ENCODE peak calls at places on chromosome 11, in nine cellular contexts. X, G, T, Y, L, Q, A, O and P are unnamed samples.

GRCh38 chr11:46513934-46514342 is 79.9 kb downstream of the AMBRA1 start:
- DNase-seq in A (peak), Q (peak), T (peak), X (no peak), G (no peak), O (no peak), Y (peak), L (no peak), P (peak)

GRCh38 chr11:64292458-64293254 is 1.6 kb downstream of the KCNK4 start:
- DNase-seq in A (no peak), L (no peak), T (no peak), O (no peak), G (no peak), Y (no peak), Q (no peak), X (no peak), P (no peak)

GRCh38 chr11:35525501-35526175 is at the start of gene PAMR1:
- DNase-seq in X (peak), Q (peak), Y (peak), A (peak), O (peak), G (peak), L (no peak), T (peak), P (no peak)

GRCh38 chr11:130156108-130157022 is 3.2 kb upstream of the ST14 start:
- DNase-seq in T (peak), X (no peak), A (no peak), Y (no peak), G (no peak), L (no peak), Q (no peak), O (peak), P (no peak)

GRCh38 chr11:85590848-85591483 is 36.2 kb downstream of the DLG2 start:
- DNase-seq in A (no peak), L (no peak), T (peak), Y (peak), O (no peak), Q (peak), G (no peak), X (no peak), P (peak)

GRCh38 chr11:3022982-3023381 is 30.9 kb upstream of the NAP1L4 start:
- DNase-seq in T (peak), L (no peak), Q (peak), X (no peak), Y (peak), G (no peak), A (no peak), O (no peak), P (peak)

GRCh38 chr11:47406896-47407745 is 1.3 kb upstream of the SLC39A13 start:
- DNase-seq in T (no peak), O (no peak), X (peak), A (no peak), L (no peak), Q (peak), G (no peak), Y (peak), P (no peak)

GRCh38 chr11:10529279-10529678 is 11.7 kb downstream of the RNF141 start:
- DNase-seq in Y (no peak), G (no peak), O (no peak), A (no peak), L (no peak), Q (peak), X (no peak), T (no peak), P (no peak)

GRCh38 chr11:3674189-3674588 is 3.0 kb upstream of the CHRNA10 start:
- DNase-seq in L (no peak), T (peak), X (no peak), O (no peak), Y (no peak), G (no peak), Q (peak), A (no peak), P (peak)

GRCh38 chr11:109241988-109242387 is 180.0 kb upstream of the C11orf87 start:
- DNase-seq in Q (no peak), Y (no peak), G (no peak), A (no peak), O (no peak), L (no peak), X (no peak), T (peak), P (no peak)

GRCh38 chr11:4027746-4028145 is 66.9 kb upstream of the RRM1 start:
- DNase-seq in A (no peak), O (no peak), L (no peak), G (no peak), Y (no peak), Q (peak), X (no peak), T (no peak), P (no peak)

GRCh38 chr11:108221981-108222685 is at the start of gene NPAT:
- DNase-seq in G (no peak), O (peak), T (no peak), Y (no peak), L (peak), A (no peak), X (no peak), Q (no peak), P (no peak)

GRCh38 chr11:62881579-62882427 is 1.1 kb downstream of the SLC3A2 start:
- DNase-seq in G (peak), Y (peak), T (peak), L (peak), Q (peak), O (peak), X (no peak), A (peak), P (peak)

GRCh38 chr11:60866911-60867870 is at the start of gene ZP1:
- DNase-seq in L (no peak), Y (no peak), O (no peak), X (no peak), T (no peak), Q (no peak), G (no peak), A (no peak), P (no peak)

GRCh38 chr11:12451179-12451814 is 73.9 kb downstream of the PARVA start:
- DNase-seq in X (no peak), T (peak), G (no peak), Q (no peak), L (no peak), Y (no peak), O (no peak), A (no peak), P (no peak)

GRCh38 chr11:128772814-128773213 is 78.9 kb downstream of the FLI1 start:
- DNase-seq in L (peak), Q (no peak), Y (no peak), X (no peak), O (peak), A (peak), G (peak), T (no peak), P (no peak)

GRCh38 chr11:15965562-15966250 is 390.6 kb downstream of the SOX6 start:
- DNase-seq in Q (no peak), G (peak), X (no peak), O (peak), A (no peak), T (peak), Y (no peak), L (no peak), P (no peak)

GRCh38 chr11:8768625-8769333 is 86.2 kb downstream of the RPL27A start:
- DNase-seq in Y (peak), O (no peak), T (peak), G (peak), X (no peak), L (no peak), Q (peak), A (peak), P (no peak)

GRCh38 chr11:57761301-57762234 is at the start of gene CTNND1:
- DNase-seq in T (peak), G (peak), X (peak), Q (peak), L (no peak), O (peak), Y (peak), A (peak), P (peak)

GRCh38 chr11:44923080-44923479 is 27.6 kb downstream of the TP53I11 start:
- DNase-seq in L (no peak), A (no peak), Y (no peak), Q (no peak), X (no peak), O (no peak), T (no peak), G (no peak), P (no peak)

GRCh38 chr11:95522871-95523270 is 266.7 kb downstream of the FAM76B start:
- DNase-seq in X (no peak), O (no peak), Q (peak), G (no peak), Y (peak), A (no peak), L (no peak), T (peak), P (no peak)

GRCh38 chr11:90204832-90205646 is 17.8 kb downstream of the CHORDC1 start:
- DNase-seq in X (no peak), A (no peak), Y (peak), T (peak), Q (peak), L (no peak), G (no peak), O (no peak), P (peak)

GRCh38 chr11:87092159-87092558 is 54.4 kb downstream of the TMEM135 start:
- DNase-seq in G (no peak), L (no peak), X (no peak), Y (peak), T (peak), Q (no peak), A (no peak), O (no peak), P (no peak)

GRCh38 chr11:68992743-68993255 is 12.0 kb upstream of the MRGPRD start:
- DNase-seq in A (no peak), L (no peak), T (no peak), Q (no peak), X (no peak), Y (no peak), G (no peak), O (no peak), P (no peak)

GRCh38 chr11:35337136-35337918 is 82.0 kb downstream of the SLC1A2 start:
- DNase-seq in X (no peak), G (peak), Q (peak), L (no peak), Y (peak), O (no peak), T (peak), A (no peak), P (peak)

GRCh38 chr11:128054323-128054910 is 532.9 kb downstream of the ETS1 start:
- DNase-seq in L (no peak), G (no peak), X (no peak), Y (no peak), Q (peak), O (no peak), T (peak), A (no peak), P (no peak)

GRCh38 chr11:43969543-43969942 is 27.1 kb downstream of the C11orf96 start:
- DNase-seq in Q (no peak), O (no peak), T (no peak), A (peak), Y (no peak), L (no peak), X (no peak), G (no peak), P (no peak)

GRCh38 chr11:119617343-119617713 is 111.7 kb downstream of the NECTIN1 start:
- DNase-seq in L (no peak), A (no peak), Y (no peak), X (no peak), O (no peak), G (no peak), Q (no peak), T (no peak), P (no peak)

GRCh38 chr11:45210846-45211245 is 64.4 kb downstream of the PRDM11 start:
- DNase-seq in G (no peak), O (no peak), X (no peak), L (no peak), T (no peak), Q (no peak), A (no peak), Y (no peak), P (no peak)

GRCh38 chr11:47469411-47470179 is 20.7 kb upstream of the RAPSN start:
- DNase-seq in Q (peak), X (no peak), A (no peak), L (no peak), Y (peak), O (no peak), T (no peak), G (no peak), P (no peak)

GRCh38 chr11:112174789-112175595 is at the start of gene BCO2:
- DNase-seq in T (peak), Q (peak), L (peak), G (peak), O (peak), X (peak), A (peak), Y (peak), P (peak)

GRCh38 chr11:134377876-134378275 is 34.2 kb downstream of the B3GAT1 start:
- DNase-seq in Q (no peak), L (no peak), T (no peak), Y (no peak), O (no peak), X (no peak), A (no peak), G (no peak), P (no peak)

GRCh38 chr11:92070026-92070889 is 154.4 kb upstream of the FAT3 start:
- DNase-seq in X (no peak), A (no peak), L (no peak), Q (no peak), O (no peak), Y (peak), G (no peak), T (peak), P (no peak)
- TF ChIP-seq CTCF in X (peak), A (no peak), L (no peak), Q (peak), O (no peak), Y (peak), G (no peak), T (no peak), P (peak)

GRCh38 chr11:1814691-1815090 is 20.1 kb upstream of the SYT8 start:
- DNase-seq in O (no peak), Y (no peak), X (no peak), G (no peak), L (no peak), A (no peak), T (no peak), Q (no peak), P (no peak)

GRCh38 chr11:1810761-1811160 is 24.0 kb upstream of the SYT8 start:
- DNase-seq in T (no peak), G (no peak), L (no peak), Q (no peak), X (no peak), Y (no peak), O (no peak), A (no peak), P (no peak)

GRCh38 chr11:1812274-1812673 is 22.5 kb upstream of the SYT8 start:
- DNase-seq in X (no peak), A (no peak), L (no peak), Q (no peak), Y (no peak), G (no peak), O (no peak), T (no peak), P (no peak)

GRCh38 chr11:1815311-1815710 is 19.5 kb upstream of the SYT8 start:
- DNase-seq in L (no peak), Q (no peak), Y (no peak), X (no peak), G (no peak), A (no peak), O (no peak), T (no peak), P (no peak)

GRCh38 chr11:1812801-1813200 is 22.0 kb upstream of the SYT8 start:
- DNase-seq in L (no peak), Y (no peak), G (no peak), Q (no peak), T (no peak), X (no peak), O (no peak), A (no peak), P (no peak)
- TF ChIP-seq CTCF in L (no peak), Y (no peak), G (no peak), Q (no peak), T (no peak), X (no peak), O (no peak), A (no peak), P (no peak)

GRCh38 chr11:75429902-75430691 is 2.9 kb downstream of the KLHL35 start:
- DNase-seq in Q (peak), L (peak), A (peak), T (peak), X (peak), O (peak), Y (peak), G (peak), P (peak)
- TF ChIP-seq CTCF in Q (no peak), L (no peak), A (peak), T (no peak), X (no peak), O (no peak), Y (peak), G (no peak), P (no peak)

GRCh38 chr11:33668468-33668825 is 32.2 kb downstream of the C11orf91 start:
- DNase-seq in G (no peak), X (no peak), A (no peak), L (no peak), Y (no peak), O (no peak), T (no peak), Q (no peak), P (peak)

GRCh38 chr11:33672273-33672672 is 28.4 kb downstream of the C11orf91 start:
- DNase-seq in X (no peak), T (no peak), G (no peak), L (no peak), Q (no peak), Y (no peak), A (no peak), O (no peak), P (no peak)

GRCh38 chr11:33669598-33670249 is 30.9 kb downstream of the C11orf91 start:
- DNase-seq in T (no peak), Y (no peak), O (no peak), X (no peak), L (no peak), Q (no peak), G (no peak), A (no peak), P (no peak)

GRCh38 chr11:33668951-33669596 is 31.6 kb downstream of the C11orf91 start:
- DNase-seq in O (no peak), X (no peak), Y (no peak), Q (no peak), L (no peak), T (no peak), G (no peak), A (no peak), P (no peak)

GRCh38 chr11:33670250-33671011 is 30.2 kb downstream of the C11orf91 start:
- DNase-seq in Q (peak), T (peak), L (no peak), Y (peak), X (no peak), O (no peak), G (no peak), A (no peak), P (no peak)
- TF ChIP-seq CTCF in Q (peak), T (no peak), L (no peak), Y (no peak), X (no peak), O (no peak), G (no peak), A (no peak), P (no peak)